ENCODE peak calls at places on chromosomes 4 and X, in six cellular contexts. N is naive thymus-derived CD4-positive, alpha-beta T cell; T is colonic mucosa; J is fibroblast of mammary gland; V is Kasumi-1; G is activated CD4-positive, alpha-beta T cell treated with anti-CD3 and anti-CD28 coated beads, Interleukin-2, amount 50 U/mL, for 1 hour. K is an unnamed sample.

GRCh38 chr4:156660470-156660869 is 311.1 kb downstream of the PDGFC start:
- DNase-seq in N (no peak), T (no peak), J (no peak), V (no peak), G (no peak), K (no peak)

GRCh38 chr4:168633071-168633470 is 136.2 kb downstream of the PALLD start:
- DNase-seq in N (no peak), T (no peak), J (no peak), V (no peak), G (no peak), K (no peak)

GRCh38 chr4:127403523-127404084 is 229.2 kb upstream of the INTU start:
- DNase-seq in N (no peak), T (no peak), J (no peak), V (no peak), G (no peak), K (no peak)

GRCh38 chr4:168128601-168129000 is 36.3 kb downstream of the ANXA10 start:
- DNase-seq in N (no peak), T (no peak), J (no peak), V (no peak), G (no peak), K (no peak)

GRCh38 chr4:3460926-3461325 is 2.2 kb upstream of the DOK7 start:
- DNase-seq in N (no peak), T (no peak), J (no peak), V (no peak), G (no peak), K (no peak)

GRCh38 chr4:2937986-2938385 is 25.2 kb downstream of the NOP14 start:
- DNase-seq in N (no peak), T (no peak), J (no peak), V (no peak), G (no peak), K (no peak)

GRCh38 chr4:65007841-65008439 is 598.7 kb upstream of the TECRL start:
- DNase-seq in N (no peak), T (no peak), J (peak), V (peak), G (no peak), K (no peak)

GRCh38 chr4:38870098-38870850 is 2.7 kb downstream of the FAM114A1 start:
- DNase-seq in N (no peak), T (no peak), J (peak), V (no peak), G (no peak), K (no peak)

GRCh38 chr4:150229538-150229937 is 151.3 kb downstream of the DCLK2 start:
- DNase-seq in N (no peak), T (no peak), J (peak), V (no peak), G (no peak), K (no peak)

GRCh38 chr4:47110670-47111069 is 79.3 kb downstream of the GABRB1 start:
- DNase-seq in N (no peak), T (no peak), J (no peak), V (no peak), G (no peak), K (no peak)

GRCh38 chr4:145540235-145540634 is 58.6 kb downstream of the SMAD1 start:
- DNase-seq in N (no peak), T (no peak), J (peak), V (no peak), G (no peak), K (no peak)

GRCh38 chr4:74197123-74197522 is 39.2 kb downstream of the MTHFD2L start:
- DNase-seq in N (no peak), T (no peak), J (no peak), V (no peak), G (no peak), K (no peak)

GRCh38 chrX:84046403-84046984 is 141.5 kb downstream of the RPS6KA6 start:
- DNase-seq in N (peak), T (no peak), J (peak), V (peak), G (no peak), K (no peak)

GRCh38 chr4:118388621-118389020 is 35.8 kb upstream of the PRSS12 start:
- DNase-seq in N (no peak), T (no peak), J (no peak), V (no peak), G (no peak), K (no peak)

GRCh38 chrX:47571215-47571614 is 10.2 kb downstream of the ARAF start:
- DNase-seq in N (no peak), T (no peak), J (no peak), V (no peak), G (no peak), K (no peak)

GRCh38 chr4:94516067-94516466 is 64.3 kb downstream of the PDLIM5 start:
- DNase-seq in N (no peak), T (no peak), J (peak), V (no peak), G (no peak), K (no peak)

GRCh38 chr4:38673109-38673978 is 9.3 kb downstream of the KLF3 start:
- DNase-seq in N (no peak), T (peak), J (peak), V (no peak), G (no peak), K (no peak)

GRCh38 chrX:41734530-41734929 is 10.5 kb downstream of the GPR82 start:
- DNase-seq in N (no peak), T (no peak), J (peak), V (peak), G (no peak), K (no peak)

GRCh38 chr4:54228563-54229501 is at the start of gene PDGFRA:
- DNase-seq in N (no peak), T (peak), J (peak), V (no peak), G (no peak), K (no peak)

GRCh38 chrX:125405339-125405738 is 85.7 kb downstream of the TEX13C start:
- DNase-seq in N (no peak), T (no peak), J (no peak), V (no peak), G (no peak), K (no peak)

GRCh38 chr4:56240554-56241190 is 146.6 kb downstream of the AASDH start:
- DNase-seq in N (no peak), T (peak), J (no peak), V (no peak), G (no peak), K (no peak)

GRCh38 chrX:136953867-136954787 is 73.6 kb upstream of the RBMX start:
- DNase-seq in N (peak), T (peak), J (peak), V (peak), G (peak), K (peak)

GRCh38 chr4:139184129-139184528 is 7.1 kb upstream of the ELF2 start:
- DNase-seq in N (no peak), T (no peak), J (peak), V (peak), G (no peak), K (no peak)

GRCh38 chr4:17347445-17347844 is 164.4 kb downstream of the QDPR start:
- DNase-seq in N (peak), T (peak), J (peak), V (peak), G (peak), K (peak)

GRCh38 chr4:8107146-8107657 is 51.4 kb downstream of the ABLIM2 start:
- DNase-seq in N (no peak), T (no peak), J (no peak), V (no peak), G (no peak), K (no peak)

GRCh38 chr4:146105464-146105863 is 70.1 kb upstream of the LSM6 start:
- DNase-seq in N (no peak), T (no peak), J (no peak), V (peak), G (no peak), K (no peak)

GRCh38 chrX:120457766-120458180 is 11.3 kb downstream of the LAMP2 start:
- DNase-seq in N (no peak), T (no peak), J (peak), V (peak), G (no peak), K (no peak)

GRCh38 chr4:183823394-183823793 is 81.7 kb upstream of the STOX2 start:
- DNase-seq in N (no peak), T (no peak), J (peak), V (no peak), G (no peak), K (no peak)

GRCh38 chrX:153925739-153926593 is at the start of gene ARHGAP4:
- DNase-seq in N (no peak), T (no peak), J (no peak), V (no peak), G (peak), K (no peak)

GRCh38 chrX:124217289-124218251 is 114.9 kb upstream of the TEX13D start:
- DNase-seq in N (peak), T (no peak), J (no peak), V (peak), G (peak), K (no peak)